ENCODE peak calls at places on chromosomes 11 and 22, in seven cellular contexts. One of them, this sample, is unnamed.

GRCh38 chr11:103844327-103845215 is 191.9 kb upstream of the DDI1 start:
- DNase-seq in OCI-LY7: no peak
- DNase-seq in B cell: no peak
- DNase-seq in cardiac muscle cell: no peak
- DNase-seq in astrocyte of the spinal cord: no peak
- DNase-seq in gastrocnemius medialis: no peak
- DNase-seq in ovary: no peak
- DNase-seq in this sample: peak

GRCh38 chr11:120256178-120256577 is 16.2 kb downstream of the POU2F3 start:
- DNase-seq in OCI-LY7: no peak
- DNase-seq in B cell: no peak
- DNase-seq in cardiac muscle cell: no peak
- DNase-seq in astrocyte of the spinal cord: no peak
- DNase-seq in gastrocnemius medialis: no peak
- DNase-seq in ovary: no peak
- DNase-seq in this sample: no peak

GRCh38 chr11:62600367-62601113 is 1.1 kb downstream of the MTA2 start:
- DNase-seq in OCI-LY7: peak
- DNase-seq in B cell: no peak
- DNase-seq in cardiac muscle cell: no peak
- DNase-seq in astrocyte of the spinal cord: no peak
- DNase-seq in gastrocnemius medialis: no peak
- DNase-seq in ovary: no peak
- DNase-seq in this sample: peak

GRCh38 chr11:11965192-11965591 is 43.2 kb downstream of the DKK3 start:
- DNase-seq in OCI-LY7: no peak
- DNase-seq in B cell: no peak
- DNase-seq in cardiac muscle cell: no peak
- DNase-seq in astrocyte of the spinal cord: no peak
- DNase-seq in gastrocnemius medialis: no peak
- DNase-seq in ovary: no peak
- DNase-seq in this sample: peak

GRCh38 chr11:119236891-119237290 is 30.8 kb downstream of the CBL start:
- DNase-seq in OCI-LY7: no peak
- DNase-seq in B cell: no peak
- DNase-seq in cardiac muscle cell: no peak
- DNase-seq in astrocyte of the spinal cord: no peak
- DNase-seq in gastrocnemius medialis: no peak
- DNase-seq in ovary: no peak
- DNase-seq in this sample: no peak

GRCh38 chr22:22178992-22179391 is 65.6 kb upstream of the VPREB1 start:
- DNase-seq in OCI-LY7: no peak
- DNase-seq in B cell: no peak
- DNase-seq in cardiac muscle cell: no peak
- DNase-seq in astrocyte of the spinal cord: no peak
- DNase-seq in gastrocnemius medialis: no peak
- DNase-seq in ovary: no peak
- DNase-seq in this sample: no peak

GRCh38 chr11:67266424-67267187 is at the start of gene GRK2:
- DNase-seq in OCI-LY7: peak
- DNase-seq in B cell: peak
- DNase-seq in cardiac muscle cell: peak
- DNase-seq in astrocyte of the spinal cord: no peak
- DNase-seq in gastrocnemius medialis: no peak
- DNase-seq in ovary: peak
- DNase-seq in this sample: peak

GRCh38 chr11:12719221-12719620 is 45.0 kb downstream of the TEAD1 start:
- DNase-seq in OCI-LY7: no peak
- DNase-seq in B cell: no peak
- DNase-seq in cardiac muscle cell: no peak
- DNase-seq in astrocyte of the spinal cord: peak
- DNase-seq in gastrocnemius medialis: no peak
- DNase-seq in ovary: no peak
- DNase-seq in this sample: no peak

GRCh38 chr11:2377511-2378443 is 667 bp downstream of the CD81 start:
- DNase-seq in OCI-LY7: peak
- DNase-seq in B cell: peak
- DNase-seq in cardiac muscle cell: peak
- DNase-seq in astrocyte of the spinal cord: peak
- DNase-seq in gastrocnemius medialis: no peak
- DNase-seq in ovary: peak
- DNase-seq in this sample: peak

GRCh38 chr22:46462726-46463371 is 74.6 kb downstream of the CELSR1 start:
- DNase-seq in OCI-LY7: no peak
- DNase-seq in B cell: no peak
- DNase-seq in cardiac muscle cell: no peak
- DNase-seq in astrocyte of the spinal cord: peak
- DNase-seq in gastrocnemius medialis: no peak
- DNase-seq in ovary: no peak
- DNase-seq in this sample: no peak

GRCh38 chr11:122717264-122717867 is 61.8 kb downstream of the UBASH3B start:
- DNase-seq in OCI-LY7: peak
- DNase-seq in B cell: peak
- DNase-seq in cardiac muscle cell: no peak
- DNase-seq in astrocyte of the spinal cord: no peak
- DNase-seq in gastrocnemius medialis: no peak
- DNase-seq in ovary: no peak
- DNase-seq in this sample: peak

GRCh38 chr22:40721266-40721665 is 42.0 kb downstream of the MCHR1 start:
- DNase-seq in OCI-LY7: no peak
- DNase-seq in B cell: no peak
- DNase-seq in cardiac muscle cell: peak
- DNase-seq in astrocyte of the spinal cord: peak
- DNase-seq in gastrocnemius medialis: no peak
- DNase-seq in ovary: no peak
- DNase-seq in this sample: no peak

GRCh38 chr11:728901-729491 is 18.3 kb upstream of the TALDO1 start:
- DNase-seq in OCI-LY7: no peak
- DNase-seq in B cell: no peak
- DNase-seq in cardiac muscle cell: no peak
- DNase-seq in astrocyte of the spinal cord: no peak
- DNase-seq in gastrocnemius medialis: no peak
- DNase-seq in ovary: no peak
- DNase-seq in this sample: no peak

GRCh38 chr11:68832476-68833176 is 9.1 kb downstream of the CPT1A start:
- DNase-seq in OCI-LY7: no peak
- DNase-seq in B cell: no peak
- DNase-seq in cardiac muscle cell: no peak
- DNase-seq in astrocyte of the spinal cord: no peak
- DNase-seq in gastrocnemius medialis: peak
- DNase-seq in ovary: no peak
- DNase-seq in this sample: no peak

GRCh38 chr11:121521145-121522042 is 68.6 kb upstream of the SORL1-AS1 start:
- DNase-seq in OCI-LY7: no peak
- DNase-seq in B cell: no peak
- DNase-seq in cardiac muscle cell: no peak
- DNase-seq in astrocyte of the spinal cord: no peak
- DNase-seq in gastrocnemius medialis: no peak
- DNase-seq in ovary: no peak
- DNase-seq in this sample: peak

GRCh38 chr22:27130949-27131745 is 473.8 kb downstream of the MIAT start:
- DNase-seq in OCI-LY7: no peak
- DNase-seq in B cell: no peak
- DNase-seq in cardiac muscle cell: no peak
- DNase-seq in astrocyte of the spinal cord: no peak
- DNase-seq in gastrocnemius medialis: no peak
- DNase-seq in ovary: no peak
- DNase-seq in this sample: no peak

GRCh38 chr22:19535001-19535400 is 10.8 kb upstream of the CLDN5 start:
- DNase-seq in OCI-LY7: no peak
- DNase-seq in B cell: no peak
- DNase-seq in cardiac muscle cell: no peak
- DNase-seq in astrocyte of the spinal cord: no peak
- DNase-seq in gastrocnemius medialis: no peak
- DNase-seq in ovary: no peak
- DNase-seq in this sample: no peak

GRCh38 chr11:3659595-3660515 is 11.3 kb downstream of the CHRNA10 start:
- DNase-seq in OCI-LY7: no peak
- DNase-seq in B cell: no peak
- DNase-seq in cardiac muscle cell: no peak
- DNase-seq in astrocyte of the spinal cord: no peak
- DNase-seq in gastrocnemius medialis: no peak
- DNase-seq in ovary: no peak
- DNase-seq in this sample: no peak

GRCh38 chr22:29700206-29700948 is 19.4 kb upstream of the CABP7 start:
- DNase-seq in OCI-LY7: no peak
- DNase-seq in B cell: no peak
- DNase-seq in cardiac muscle cell: no peak
- DNase-seq in astrocyte of the spinal cord: no peak
- DNase-seq in gastrocnemius medialis: no peak
- DNase-seq in ovary: no peak
- DNase-seq in this sample: no peak

GRCh38 chr22:47374901-47375575 is 612.6 kb downstream of the TBC1D22A start:
- DNase-seq in OCI-LY7: no peak
- DNase-seq in B cell: no peak
- DNase-seq in cardiac muscle cell: no peak
- DNase-seq in astrocyte of the spinal cord: no peak
- DNase-seq in gastrocnemius medialis: no peak
- DNase-seq in ovary: no peak
- DNase-seq in this sample: no peak

GRCh38 chr11:36367806-36368680 is 72.0 kb downstream of the PRR5L start:
- DNase-seq in OCI-LY7: no peak
- DNase-seq in B cell: no peak
- DNase-seq in cardiac muscle cell: no peak
- DNase-seq in astrocyte of the spinal cord: no peak
- DNase-seq in gastrocnemius medialis: no peak
- DNase-seq in ovary: no peak
- DNase-seq in this sample: no peak

GRCh38 chr11:95556342-95557151 is 233.0 kb downstream of the FAM76B start:
- DNase-seq in OCI-LY7: no peak
- DNase-seq in B cell: no peak
- DNase-seq in cardiac muscle cell: no peak
- DNase-seq in astrocyte of the spinal cord: peak
- DNase-seq in gastrocnemius medialis: no peak
- DNase-seq in ovary: no peak
- DNase-seq in this sample: peak

GRCh38 chr11:86749376-86749775 is 51.0 kb upstream of the PRSS23 start:
- DNase-seq in OCI-LY7: no peak
- DNase-seq in B cell: no peak
- DNase-seq in cardiac muscle cell: no peak
- DNase-seq in astrocyte of the spinal cord: no peak
- DNase-seq in gastrocnemius medialis: no peak
- DNase-seq in ovary: no peak
- DNase-seq in this sample: no peak
- TF ChIP-seq CTCF in OCI-LY7: no peak
- TF ChIP-seq CTCF in B cell: no peak
- TF ChIP-seq CTCF in cardiac muscle cell: peak
- TF ChIP-seq CTCF in astrocyte of the spinal cord: no peak
- TF ChIP-seq CTCF in gastrocnemius medialis: no peak
- TF ChIP-seq CTCF in ovary: no peak
- TF ChIP-seq CTCF in this sample: no peak

DNA sequence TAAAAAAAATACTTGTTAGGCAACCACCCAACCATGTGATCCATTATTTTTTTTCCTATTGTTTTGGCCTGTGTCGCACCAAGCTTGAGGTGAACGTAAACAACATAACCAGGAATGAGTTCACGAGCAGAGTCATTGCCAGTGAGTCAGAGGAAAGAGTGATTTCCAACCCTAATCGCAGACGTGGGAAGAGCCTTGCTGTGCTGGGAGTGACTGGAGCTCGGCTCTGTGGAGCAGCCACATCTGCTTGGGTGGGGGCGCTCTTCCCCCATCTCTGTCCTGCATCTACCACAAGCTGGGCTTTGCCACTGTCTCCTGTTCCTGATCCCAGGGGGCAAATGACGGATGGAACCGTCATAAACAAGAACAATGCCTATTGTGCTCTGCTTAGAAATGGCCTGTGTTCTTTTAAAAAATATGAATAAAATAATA is 210.0 kb downstream of the KIRREL3 start:
- DNase-seq in OCI-LY7: no peak
- DNase-seq in B cell: no peak
- DNase-seq in cardiac muscle cell: no peak
- DNase-seq in astrocyte of the spinal cord: peak
- DNase-seq in gastrocnemius medialis: no peak
- DNase-seq in ovary: no peak
- DNase-seq in this sample: no peak
- TF ChIP-seq CTCF in OCI-LY7: no peak
- TF ChIP-seq CTCF in B cell: no peak
- TF ChIP-seq CTCF in cardiac muscle cell: peak
- TF ChIP-seq CTCF in astrocyte of the spinal cord: peak
- TF ChIP-seq CTCF in gastrocnemius medialis: no peak
- TF ChIP-seq CTCF in ovary: no peak
- TF ChIP-seq CTCF in this sample: no peak

DNA sequence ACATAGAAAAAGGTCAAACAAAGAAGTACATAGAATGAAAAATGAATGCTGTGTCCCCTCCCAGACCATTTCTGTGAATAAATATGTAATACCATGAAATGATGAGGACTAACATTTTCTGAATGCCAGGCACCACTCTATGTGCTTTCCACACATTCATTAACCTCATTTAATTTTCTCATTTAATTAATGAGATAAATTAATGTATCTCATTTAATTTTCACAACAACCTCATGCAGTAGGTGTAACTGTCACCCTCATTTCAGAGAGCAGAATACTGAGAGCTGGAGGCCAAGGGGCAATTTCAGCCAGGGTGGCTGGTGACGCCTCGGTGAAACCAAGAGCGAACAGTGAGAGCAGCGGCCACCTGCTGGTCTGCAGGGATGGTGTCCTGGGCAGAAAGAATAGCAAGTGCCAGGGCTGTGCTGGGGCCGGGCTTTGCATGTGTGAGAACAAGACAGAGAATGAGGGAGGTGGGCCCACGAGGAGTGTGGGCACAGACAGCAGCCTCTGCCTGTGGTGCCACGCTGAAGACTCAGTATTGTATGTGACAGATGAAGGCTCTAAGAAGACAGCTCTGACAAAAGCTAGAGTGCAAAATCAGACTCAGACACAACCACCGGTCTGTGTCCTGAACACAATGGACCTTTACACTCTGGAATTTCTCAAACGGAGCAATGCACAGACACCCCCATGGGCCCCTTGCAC is 1.8 kb upstream of the SERPIND1 start:
- DNase-seq in OCI-LY7: no peak
- DNase-seq in B cell: no peak
- DNase-seq in cardiac muscle cell: peak
- DNase-seq in astrocyte of the spinal cord: no peak
- DNase-seq in gastrocnemius medialis: no peak
- DNase-seq in ovary: no peak
- DNase-seq in this sample: no peak
- TF ChIP-seq CTCF in OCI-LY7: no peak
- TF ChIP-seq CTCF in B cell: no peak
- TF ChIP-seq CTCF in cardiac muscle cell: no peak
- TF ChIP-seq CTCF in astrocyte of the spinal cord: peak
- TF ChIP-seq CTCF in gastrocnemius medialis: no peak
- TF ChIP-seq CTCF in ovary: no peak
- TF ChIP-seq CTCF in this sample: no peak

GRCh38 chr22:23521442-23522113 is 58.5 kb downstream of the IGLL1 start:
- DNase-seq in OCI-LY7: peak
- DNase-seq in B cell: peak
- DNase-seq in cardiac muscle cell: peak
- DNase-seq in astrocyte of the spinal cord: peak
- DNase-seq in gastrocnemius medialis: peak
- DNase-seq in ovary: peak
- DNase-seq in this sample: peak
- TF ChIP-seq CTCF in OCI-LY7: peak
- TF ChIP-seq CTCF in B cell: peak
- TF ChIP-seq CTCF in cardiac muscle cell: no peak
- TF ChIP-seq CTCF in astrocyte of the spinal cord: no peak
- TF ChIP-seq CTCF in gastrocnemius medialis: no peak
- TF ChIP-seq CTCF in ovary: no peak
- TF ChIP-seq CTCF in this sample: no peak